ENCODE peak calls at places on chromosomes 12 and 14, in four cellular contexts. P is dorsolateral prefrontal cortex, M is T-cell, Z is kidney glomerular epithelial cell. W is an unnamed sample.

GRCh38 chr14:41604793-41605534 is 1.7 kb upstream of the LRFN5 start:
- DNase-seq in P (peak; percentile 12), M (no peak), Z (peak; percentile 52), W (peak; percentile 62)

GRCh38 chr12:22765731-22766130 is 140.8 kb downstream of the ETNK1 start:
- DNase-seq in P (no peak), M (no peak), Z (no peak), W (no peak)

GRCh38 chr12:9651265-9651729 is 18.2 kb upstream of the CLEC2D start:
- DNase-seq in P (no peak), M (no peak), Z (peak; percentile 18), W (no peak)

GRCh38 chr14:36522972-36523685 is 3.1 kb upstream of the NKX2-1 start:
- DNase-seq in P (no peak), M (no peak), Z (no peak), W (no peak)

GRCh38 chr14:32702571-32702970 is 236.1 kb upstream of the NPAS3 start:
- DNase-seq in P (no peak), M (peak; percentile 7), Z (no peak), W (peak; percentile 54)

GRCh38 chr12:44247588-44247987 is 411.7 kb downstream of the TMEM117 start:
- DNase-seq in P (no peak), M (no peak), Z (no peak), W (no peak)

GRCh38 chr12:46915082-46915481 is 89.3 kb upstream of the SLC38A4 start:
- DNase-seq in P (no peak), M (no peak), Z (peak; percentile 51), W (no peak)

GRCh38 chr12:526089-526488 is 66.3 kb downstream of the B4GALNT3 start:
- DNase-seq in P (no peak), M (no peak), Z (no peak), W (no peak)

GRCh38 chr12:11814362-11814761 is 164.9 kb downstream of the ETV6 start:
- DNase-seq in P (no peak), M (no peak), Z (peak; percentile 77), W (peak; percentile 26)

GRCh38 chr12:3992945-3993344 is 119.7 kb upstream of the PARP11 start:
- DNase-seq in P (no peak), M (no peak), Z (no peak), W (no peak)

GRCh38 chr12:98424726-98425401 is 90.5 kb upstream of the TMPO start:
- DNase-seq in P (peak; percentile 50), M (peak; percentile 34), Z (peak; percentile 96), W (peak; percentile 29)

GRCh38 chr14:32384464-32384863 is 55.4 kb downstream of the AKAP6 start:
- DNase-seq in P (no peak), M (no peak), Z (no peak), W (no peak)

GRCh38 chr14:91883770-91884169 is 16.4 kb upstream of the TC2N start:
- DNase-seq in P (no peak), M (no peak), Z (no peak), W (no peak)

GRCh38 chr12:5456906-5457305 is 25.0 kb downstream of the NTF3 start:
- DNase-seq in P (no peak), M (no peak), Z (peak; percentile 64), W (no peak)

GRCh38 chr12:54258286-54258685 is 21.6 kb downstream of the CBX5 start:
- DNase-seq in P (no peak), M (no peak), Z (peak; percentile 58), W (no peak)

GRCh38 chr14:100825691-100826331 is at the start of gene MEG3:
- DNase-seq in P (peak; percentile 86), M (no peak), Z (no peak), W (peak; percentile 32)

GRCh38 chr12:45615268-45615667 is 114.2 kb upstream of the ARID2 start:
- DNase-seq in P (no peak), M (no peak), Z (peak; percentile 72), W (no peak)

GRCh38 chr12:10268037-10268436 is 39.6 kb upstream of the KLRD1 start:
- DNase-seq in P (no peak), M (no peak), Z (no peak), W (no peak)

GRCh38 chr12:57522887-57523705 is 472 bp downstream of the MBD6 start:
- DNase-seq in P (peak; percentile 8), M (no peak), Z (no peak), W (no peak)

GRCh38 chr12:111607239-111607638 is 8.1 kb upstream of the ATXN2 start:
- DNase-seq in P (no peak), M (no peak), Z (no peak), W (no peak)

GRCh38 chr12:109910969-109911348 is 10.9 kb downstream of the TCHP start:
- DNase-seq in P (no peak), M (no peak), Z (no peak), W (no peak)

GRCh38 chr14:69495341-69495921 is 10.9 kb downstream of the PLEKHD1 start:
- DNase-seq in P (no peak), M (no peak), Z (no peak), W (no peak)

GRCh38 chr12:52945389-52946232 is 3.3 kb upstream of the KRT18 start:
- DNase-seq in P (no peak), M (no peak), Z (peak; percentile 96), W (no peak)

GRCh38 chr12:11171145-11171952 is at the start of gene SMIM10L1:
- DNase-seq in P (peak; percentile 91), M (peak; percentile 84), Z (peak; percentile 87), W (peak; percentile 47)

GRCh38 chr12:13534645-13535398 is 338.3 kb downstream of the EMP1 start:
- DNase-seq in P (peak; percentile 41), M (no peak), Z (peak; percentile 5), W (peak; percentile 44)

GRCh38 chr14:70642313-70643235 is 858 bp downstream of the TTC9 start:
- DNase-seq in P (peak; percentile 8), M (peak; percentile 34), Z (no peak), W (no peak)

GRCh38 chr14:55256586-55256985 is 14.6 kb upstream of the FBXO34 start:
- DNase-seq in P (no peak), M (no peak), Z (no peak), W (no peak)

GRCh38 chr12:14841761-14842160 is 1.6 kb downstream of the ART4 start:
- DNase-seq in P (no peak), M (no peak), Z (peak; percentile 26), W (no peak)

GRCh38 chr12:103401421-103401820 is 94.3 kb downstream of the C12orf42 start:
- DNase-seq in P (no peak), M (no peak), Z (peak; percentile 83), W (no peak)

GRCh38 chr12:78530065-78530765 is 334.4 kb upstream of the SYT1 start:
- DNase-seq in P (no peak), M (no peak), Z (no peak), W (no peak)

GRCh38 chr12:65823481-65824313 is 586 bp upstream of the HMGA2 start:
- DNase-seq in P (no peak), M (no peak), Z (peak; percentile 29), W (no peak)

GRCh38 chr14:49621114-49621881 is 699 bp downstream of the MGAT2 start:
- DNase-seq in P (peak; percentile 70), M (peak; percentile 27), Z (no peak), W (peak; percentile 30)

GRCh38 chr12:47767197-47767724 is 5.8 kb upstream of the SLC48A1 start:
- DNase-seq in P (no peak), M (peak; percentile 54), Z (no peak), W (no peak)

GRCh38 chr14:101791919-101792572 is 30.5 kb downstream of the PPP2R5C start:
- DNase-seq in P (no peak), M (no peak), Z (peak; percentile 53), W (no peak)

W was measured in hypothalamus.